ENCODE peak calls at places on chromosomes 4 and X, in four cellular contexts. V is uterus, B is thyroid gland, Q is HCT116. W is an unnamed sample.

GRCh38 chr4:6453688-6453990 is 18.8 kb downstream of the PPP2R2C start:
- DNase-seq in V (no peak), Q (no peak), B (no peak), W (no peak)

GRCh38 chrX:25548806-25549205 is 533.0 kb upstream of the ARX start:
- DNase-seq in Q (no peak), V (no peak), B (no peak), W (no peak)

GRCh38 chrX:103791826-103792458 is 15.3 kb downstream of the PLP1 start:
- DNase-seq in V (no peak), B (no peak), Q (no peak), W (no peak)

GRCh38 chrX:10074241-10074941 is 82.4 kb upstream of the CLCN4 start:
- DNase-seq in Q (no peak), B (peak), V (no peak), W (peak)

GRCh38 chrX:928606-929005 is 283.8 kb downstream of the CRLF2 start:
- DNase-seq in B (no peak), V (no peak), Q (no peak), W (no peak)

GRCh38 chr4:176193898-176194297 is 1.5 kb downstream of the SPATA4 start:
- DNase-seq in V (no peak), Q (peak), B (no peak), W (no peak)

GRCh38 chr4:148778980-148779675 is 336.9 kb upstream of the NR3C2 start:
- DNase-seq in V (no peak), B (no peak), Q (no peak), W (no peak)

GRCh38 chr4:124863039-124863545 is 150.6 kb upstream of the ANKRD50 start:
- DNase-seq in Q (no peak), V (no peak), B (no peak), W (no peak)

GRCh38 chr4:103050736-103051436 is 25.7 kb downstream of the SLC9B2 start:
- DNase-seq in B (no peak), V (no peak), Q (no peak), W (no peak)

GRCh38 chr4:123517971-123518370 is 121.4 kb downstream of the SPRY1 start:
- DNase-seq in B (no peak), V (no peak), Q (no peak), W (no peak)

GRCh38 chr4:109648266-109648996 is 54.8 kb downstream of the CASP6 start:
- DNase-seq in Q (no peak), B (no peak), V (no peak), W (no peak)

GRCh38 chr4:147831452-147832192 is 99.7 kb downstream of the ARHGAP10 start:
- DNase-seq in B (no peak), Q (peak), V (peak), W (no peak)

GRCh38 chrX:19616959-19617358 is 101.7 kb upstream of the MAP3K15 start:
- DNase-seq in B (no peak), V (no peak), Q (no peak), W (no peak)

GRCh38 chr4:24887881-24888430 is 24.9 kb downstream of the CCDC149 start:
- DNase-seq in V (no peak), Q (no peak), B (no peak), W (no peak)

GRCh38 chr4:165967486-165967885 is 94.4 kb downstream of the TLL1 start:
- DNase-seq in V (no peak), B (no peak), Q (no peak), W (no peak)

GRCh38 chr4:139115226-139115625 is 61.8 kb downstream of the ELF2 start:
- DNase-seq in B (no peak), Q (no peak), V (no peak), W (no peak)

GRCh38 chr4:165079476-165079875 is 25.8 kb downstream of the TRIM75 start:
- DNase-seq in V (no peak), B (peak), Q (no peak), W (peak)

GRCh38 chr4:154618708-154619315 is 6.4 kb upstream of the FGG start:
- DNase-seq in Q (peak), V (no peak), B (peak), W (peak)

GRCh38 chr4:97496298-97496873 is 646.9 kb downstream of the STPG2 start:
- DNase-seq in Q (peak), B (no peak), V (no peak), W (peak)

GRCh38 chr4:42673084-42673429 is 16.2 kb upstream of the ATP8A1 start:
- DNase-seq in B (peak), V (no peak), Q (no peak), W (no peak)

GRCh38 chr4:37741564-37741963 is 55.4 kb upstream of the RELL1 start:
- DNase-seq in B (no peak), Q (no peak), V (no peak), W (no peak)

GRCh38 chrX:70979136-70979762 is 48.4 kb upstream of the SLC7A3 start:
- DNase-seq in B (no peak), Q (no peak), V (no peak), W (no peak)

GRCh38 chrX:74579597-74580209 is 34.7 kb downstream of the RLIM start:
- DNase-seq in V (no peak), Q (no peak), B (no peak), W (no peak)

GRCh38 chrX:34880656-34881055 is 61.9 kb upstream of the FAM47B start:
- DNase-seq in V (no peak), B (no peak), Q (no peak), W (no peak)

GRCh38 chr4:54541426-54542118 is 116.2 kb upstream of the KIT start:
- DNase-seq in Q (no peak), V (no peak), B (no peak), W (no peak)

GRCh38 chr4:156762851-156763250 is 208.7 kb downstream of the PDGFC start:
- DNase-seq in Q (no peak), B (no peak), V (no peak), W (no peak)

GRCh38 chr4:128163177-128164117 is 102.3 kb downstream of the LARP1B start:
- DNase-seq in B (no peak), V (no peak), Q (peak), W (no peak)

GRCh38 chr4:40749717-40750460 is at the start of gene NSUN7:
- DNase-seq in Q (no peak), B (peak), V (peak), W (peak)

GRCh38 chr4:121146530-121146929 is 17.6 kb downstream of the TNIP3 start:
- DNase-seq in V (no peak), B (no peak), Q (no peak), W (no peak)

GRCh38 chr4:82681759-82682158 is 116.8 kb downstream of the SCD5 start:
- DNase-seq in Q (no peak), V (no peak), B (peak), W (no peak)

GRCh38 chr4:86432552-86433134 is 72.8 kb upstream of the MAPK10 start:
- DNase-seq in V (no peak), Q (no peak), B (no peak), W (no peak)

GRCh38 chr4:74266081-74266480 is 42.2 kb upstream of the EPGN start:
- DNase-seq in V (no peak), Q (no peak), B (no peak), W (no peak)

GRCh38 chr4:4269326-4269725 is 20.6 kb downstream of the LYAR start:
- DNase-seq in B (peak), Q (no peak), V (no peak), W (no peak)

GRCh38 chr4:138953962-138954371 is 61.6 kb upstream of the NOCT start:
- DNase-seq in V (no peak), B (no peak), Q (no peak), W (no peak)

GRCh38 chrX:24498975-24499374 is 33.9 kb downstream of the PDK3 start:
- DNase-seq in B (no peak), Q (no peak), V (no peak), W (no peak)

GRCh38 chr4:23366207-23366906 is 523.5 kb downstream of the PPARGC1A start:
- DNase-seq in V (no peak), B (no peak), Q (no peak), W (no peak)

GRCh38 chrX:133869270-133869669 is 116.1 kb downstream of the GPC3 start:
- DNase-seq in Q (no peak), V (no peak), B (no peak), W (no peak)

GRCh38 chr4:72613959-72614358 is 44.9 kb upstream of the ADAMTS3 start:
- DNase-seq in Q (no peak), B (no peak), V (no peak), W (no peak)

GRCh38 chr4:100306018-100306417 is 115.8 kb upstream of the DDIT4L start:
- DNase-seq in Q (no peak), B (no peak), V (no peak), W (no peak)

GRCh38 chrX:55451990-55452824 is at the start of gene MAGEH1:
- DNase-seq in B (peak), Q (no peak), V (peak), W (peak)
- TF ChIP-seq POLR2A in B (no peak), Q (no peak), V (peak), W (peak)

DNA sequence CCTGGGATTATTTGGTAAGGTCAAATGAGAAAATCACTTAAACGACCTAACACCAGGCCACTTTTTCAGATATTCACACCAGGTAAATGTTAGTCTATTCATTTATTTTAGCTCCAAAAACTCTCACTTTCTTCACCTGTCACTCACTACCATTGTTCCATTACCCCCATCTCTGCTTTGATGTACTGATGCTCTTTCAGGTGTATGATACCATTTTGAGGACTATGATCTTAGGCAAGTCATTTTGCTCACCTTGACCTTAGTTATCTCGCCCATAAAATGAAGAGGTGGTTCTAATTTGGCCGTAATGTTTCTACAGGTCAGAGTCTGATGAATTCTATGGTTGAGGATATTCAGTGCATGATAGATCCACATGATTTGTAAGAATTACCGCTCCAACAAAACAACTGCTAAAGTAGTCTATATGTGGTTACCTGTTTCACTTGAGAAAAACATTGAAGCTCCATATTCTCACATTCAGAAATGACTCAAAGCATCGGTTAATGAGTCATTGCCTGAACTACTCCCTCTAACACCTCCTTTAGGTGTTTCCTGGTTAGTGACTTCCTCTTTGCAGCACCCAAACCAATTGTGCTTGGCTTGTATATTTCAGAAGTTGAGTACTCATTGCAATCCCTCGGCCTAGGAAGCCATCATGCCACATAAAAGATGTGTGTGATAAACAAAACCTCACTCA is 4.5 kb downstream of the DTHD1 start:
- DNase-seq in Q (peak), V (no peak), B (no peak), W (no peak)
- TF ChIP-seq CTCF in Q (no peak), V (no peak), B (no peak), W (no peak)

DNA sequence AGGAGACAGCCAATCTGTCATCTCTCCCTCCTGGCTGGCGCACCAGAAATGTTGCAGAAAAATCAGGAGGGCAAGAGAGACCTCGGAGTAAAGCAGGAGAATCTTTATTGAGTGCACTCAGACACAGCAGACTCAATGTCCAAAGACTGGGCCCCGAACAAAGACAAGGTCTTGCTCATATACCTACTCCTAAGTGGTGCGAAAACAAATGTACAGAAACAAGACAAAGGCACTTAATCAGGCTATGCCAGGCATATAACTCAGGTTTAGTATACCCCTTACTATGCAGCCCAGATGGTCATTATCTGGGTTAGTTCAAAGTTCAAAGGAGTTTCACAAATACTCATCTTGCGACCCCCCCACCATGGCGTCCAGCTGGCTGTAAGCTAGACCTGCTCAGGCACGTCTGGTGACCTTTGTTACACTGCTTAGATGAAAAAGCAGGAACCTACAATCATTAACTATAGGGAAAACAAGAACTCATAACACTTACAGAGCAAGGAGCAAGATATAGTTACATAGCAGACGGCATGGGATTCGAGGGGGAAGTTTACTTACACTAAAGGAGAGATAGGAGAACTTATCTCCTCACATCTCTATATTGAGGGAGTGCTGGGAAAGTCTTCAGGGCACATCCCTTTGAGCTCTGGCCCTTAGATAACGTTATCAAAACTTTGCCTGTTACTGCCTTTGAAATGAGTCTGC is 27.5 kb downstream of the SULT1E1 start:
- DNase-seq in Q (no peak), B (no peak), V (no peak), W (no peak)
- TF ChIP-seq POLR2A in Q (no peak), B (no peak), V (no peak), W (no peak)

GRCh38 chr4:1315838-1316536 is 26.3 kb downstream of the MAEA start:
- DNase-seq in Q (no peak), V (no peak), B (no peak), W (no peak)

GRCh38 chr4:1310031-1310795 is 20.5 kb downstream of the MAEA start:
- DNase-seq in B (no peak), V (no peak), Q (no peak), W (no peak)

GRCh38 chr4:1315306-1315705 is 25.6 kb downstream of the MAEA start:
- DNase-seq in V (no peak), B (no peak), Q (no peak), W (no peak)

GRCh38 chr4:1310796-1311715 is 21.4 kb downstream of the MAEA start:
- DNase-seq in Q (no peak), B (no peak), V (no peak), W (no peak)

DNA sequence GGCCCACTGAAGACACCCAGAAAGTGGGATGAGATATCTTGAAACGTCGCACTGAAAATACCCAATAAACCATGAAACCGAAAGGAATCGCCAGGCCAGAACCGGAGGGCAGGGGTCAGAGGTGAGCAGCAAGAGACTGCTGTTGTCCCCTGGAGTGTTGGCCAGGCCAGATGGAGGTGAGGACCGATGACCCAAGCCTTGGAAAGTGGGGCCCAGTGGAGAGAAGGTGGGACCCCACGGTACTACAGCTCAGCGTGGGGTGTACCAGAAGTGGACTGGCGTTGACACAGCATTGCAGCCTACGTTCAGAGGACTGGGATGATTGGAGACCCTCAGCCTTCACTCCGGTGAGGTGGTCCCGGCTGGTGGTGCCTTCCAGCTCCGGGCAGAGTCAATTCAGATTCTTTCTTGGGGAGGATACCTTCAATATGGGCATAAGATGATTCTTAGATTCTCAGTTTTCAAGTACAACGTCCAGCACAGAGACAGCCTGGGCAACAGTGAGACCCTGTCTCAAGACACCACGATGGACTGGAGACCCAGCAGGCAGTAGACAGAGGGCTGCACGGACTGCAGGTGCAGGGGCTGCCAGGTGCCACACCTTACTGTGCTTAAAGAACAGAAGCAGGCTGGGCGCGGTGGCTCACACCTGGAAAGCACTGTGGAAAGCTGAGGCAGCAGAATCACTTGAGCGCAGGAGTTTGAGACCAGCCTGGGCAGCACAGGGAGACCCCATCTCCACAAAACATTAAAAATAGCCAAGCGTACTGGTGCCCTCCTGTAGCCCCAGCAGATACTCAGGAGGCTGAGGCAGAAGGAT is 23.3 kb downstream of the MAEA start:
- DNase-seq in B (no peak), V (no peak), Q (no peak), W (no peak)
- TF ChIP-seq CTCF in B (no peak), V (no peak), Q (no peak), W (no peak)

GRCh38 chrX:40058719-40059118 is 39.0 kb downstream of the BCOR start:
- DNase-seq in B (no peak), Q (no peak), V (no peak), W (no peak)
- TF ChIP-seq POLR2A in B (no peak), Q (no peak), V (no peak), W (no peak)

DNA sequence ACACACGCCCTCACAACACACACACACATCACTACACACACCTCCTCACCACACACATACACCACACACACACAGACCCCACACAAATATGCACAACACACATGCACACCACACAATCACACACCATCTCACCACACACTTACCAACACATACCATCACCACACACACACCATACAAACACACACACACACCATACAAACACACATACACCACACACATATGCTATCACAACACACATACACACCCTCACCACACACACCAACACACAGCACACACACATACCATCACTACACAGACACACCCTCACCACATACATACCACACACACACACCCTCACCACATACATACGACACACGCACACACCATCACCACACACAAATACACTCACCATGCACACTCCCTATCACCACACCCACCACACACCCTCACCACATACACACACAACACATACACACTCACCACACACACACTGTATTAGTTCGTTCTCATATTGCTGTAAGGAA is 107.0 kb downstream of the DCTD start:
- DNase-seq in B (no peak), Q (no peak), V (no peak), W (no peak)
- TF ChIP-seq CTCF in B (no peak), Q (no peak), V (no peak), W (no peak)

GRCh38 chrX:43654431-43655150 is 1.5 kb upstream of the MAOA start:
- DNase-seq in Q (peak), B (peak), V (peak), W (peak)
- TF ChIP-seq POLR2A in Q (no peak), B (peak), V (peak), W (peak)

GRCh38 chr4:11485926-11486325 is 57.2 kb upstream of the HS3ST1 start:
- DNase-seq in B (no peak), Q (no peak), V (no peak), W (no peak)

GRCh38 chr4:11488657-11489448 is 60.2 kb upstream of the HS3ST1 start:
- DNase-seq in Q (no peak), V (no peak), B (no peak), W (no peak)

GRCh38 chr4:11487139-11487538 is 58.4 kb upstream of the HS3ST1 start:
- DNase-seq in V (no peak), Q (no peak), B (no peak), W (no peak)

GRCh38 chr4:11487876-11488545 is 59.3 kb upstream of the HS3ST1 start:
- DNase-seq in Q (no peak), B (no peak), V (no peak), W (no peak)

DNA sequence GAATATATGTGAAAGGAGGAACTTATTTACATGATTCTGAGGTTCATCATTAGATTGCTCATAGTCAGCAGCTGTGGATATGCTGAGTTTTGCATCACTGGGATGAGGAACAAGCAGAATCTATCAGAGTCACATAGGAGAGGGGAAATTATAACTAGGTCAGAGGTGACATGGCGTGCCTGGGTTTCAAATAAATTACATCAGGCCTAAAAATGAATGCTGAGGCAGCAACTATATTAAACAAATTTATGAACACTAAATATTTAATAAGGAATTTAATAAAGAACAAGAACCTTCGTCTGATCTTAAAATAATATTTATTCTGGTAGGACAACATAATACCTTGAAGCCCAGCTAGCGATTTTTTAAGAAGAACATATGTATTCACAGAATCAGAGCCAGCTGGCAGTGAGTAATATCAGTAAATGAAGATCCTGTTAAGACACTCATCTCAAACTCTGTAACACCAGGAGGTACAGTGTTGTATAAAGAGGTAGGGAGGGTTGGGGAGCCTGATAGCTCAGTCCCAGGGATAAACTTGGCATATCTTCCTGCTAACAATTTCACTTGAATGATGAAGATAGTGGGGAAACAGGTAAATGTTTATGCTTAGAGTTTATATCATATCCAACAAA is 60.9 kb upstream of the HS3ST1 start:
- DNase-seq in V (no peak), B (no peak), Q (no peak), W (no peak)
- TF ChIP-seq CTCF in V (no peak), B (no peak), Q (no peak), W (no peak)

W was measured in prostate gland.